ENCODE peak calls at places on chromosomes 1 and 21, in seven cellular contexts. One of them, this sample, is unnamed.
A peak's percentile ranks its signal among the peaks of the same experiment; 100 is the strongest.

GRCh38 chr1:21703318-21703963 is 34.3 kb upstream of the RAP1GAP start:
- DNase-seq in tibial nerve: no peak
- DNase-seq in breast epithelium: no peak
- DNase-seq in uterus: no peak
- DNase-seq in body of pancreas: no peak
- DNase-seq in Peyer's patch: no peak
- DNase-seq in IMR-90: peak; percentile 88
- DNase-seq in this sample: no peak

GRCh38 chr1:70767377-70767776 is 280.2 kb downstream of the PTGER3 start:
- DNase-seq in tibial nerve: no peak
- DNase-seq in breast epithelium: no peak
- DNase-seq in uterus: no peak
- DNase-seq in body of pancreas: no peak
- DNase-seq in Peyer's patch: no peak
- DNase-seq in IMR-90: peak; percentile 11
- DNase-seq in this sample: no peak

GRCh38 chr1:227521782-227522181 is 41.6 kb upstream of the ZNF678 start:
- DNase-seq in tibial nerve: no peak
- DNase-seq in breast epithelium: no peak
- DNase-seq in uterus: no peak
- DNase-seq in body of pancreas: no peak
- DNase-seq in Peyer's patch: no peak
- DNase-seq in IMR-90: no peak
- DNase-seq in this sample: no peak

GRCh38 chr1:246647513-246647912 is 76.7 kb upstream of the SCCPDH start:
- DNase-seq in tibial nerve: no peak
- DNase-seq in breast epithelium: no peak
- DNase-seq in uterus: no peak
- DNase-seq in body of pancreas: no peak
- DNase-seq in Peyer's patch: no peak
- DNase-seq in IMR-90: peak; percentile 60
- DNase-seq in this sample: no peak

GRCh38 chr1:181646723-181647122 is 163.4 kb downstream of the CACNA1E start:
- DNase-seq in tibial nerve: no peak
- DNase-seq in breast epithelium: no peak
- DNase-seq in uterus: no peak
- DNase-seq in body of pancreas: no peak
- DNase-seq in Peyer's patch: no peak
- DNase-seq in IMR-90: no peak
- DNase-seq in this sample: no peak

GRCh38 chr1:197614916-197615692 is 160.2 kb downstream of the DENND1B start:
- DNase-seq in tibial nerve: peak; percentile 11
- DNase-seq in breast epithelium: no peak
- DNase-seq in uterus: no peak
- DNase-seq in body of pancreas: peak; percentile 37
- DNase-seq in Peyer's patch: no peak
- DNase-seq in IMR-90: peak; percentile 51
- DNase-seq in this sample: peak; percentile 25

GRCh38 chr1:1146026-1146425 is 27.7 kb upstream of the TTLL10 start:
- DNase-seq in tibial nerve: no peak
- DNase-seq in breast epithelium: no peak
- DNase-seq in uterus: no peak
- DNase-seq in body of pancreas: no peak
- DNase-seq in Peyer's patch: no peak
- DNase-seq in IMR-90: no peak
- DNase-seq in this sample: no peak

GRCh38 chr1:155729031-155729898 is 40.4 kb downstream of the DAP3 start:
- DNase-seq in tibial nerve: peak; percentile 76
- DNase-seq in breast epithelium: peak; percentile 53
- DNase-seq in uterus: peak; percentile 39
- DNase-seq in body of pancreas: peak; percentile 54
- DNase-seq in Peyer's patch: peak; percentile 30
- DNase-seq in IMR-90: peak; percentile 69
- DNase-seq in this sample: peak; percentile 60

GRCh38 chr1:150562384-150563339 is 13.5 kb downstream of the ADAMTSL4 start:
- DNase-seq in tibial nerve: no peak
- DNase-seq in breast epithelium: no peak
- DNase-seq in uterus: peak; percentile 54
- DNase-seq in body of pancreas: no peak
- DNase-seq in Peyer's patch: peak; percentile 97
- DNase-seq in IMR-90: no peak
- DNase-seq in this sample: peak; percentile 51

GRCh38 chr1:222777977-222778376 is 36.9 kb upstream of the DISP1 start:
- DNase-seq in tibial nerve: peak; percentile 49
- DNase-seq in breast epithelium: no peak
- DNase-seq in uterus: no peak
- DNase-seq in body of pancreas: no peak
- DNase-seq in Peyer's patch: no peak
- DNase-seq in IMR-90: peak; percentile 28
- DNase-seq in this sample: no peak

GRCh38 chr21:32073190-32073589 is 200.4 kb downstream of the HUNK start:
- DNase-seq in tibial nerve: no peak
- DNase-seq in breast epithelium: no peak
- DNase-seq in uterus: no peak
- DNase-seq in body of pancreas: no peak
- DNase-seq in Peyer's patch: no peak
- DNase-seq in IMR-90: no peak
- DNase-seq in this sample: no peak

GRCh38 chr1:14737561-14738094 is 139.1 kb downstream of the KAZN start:
- DNase-seq in tibial nerve: no peak
- DNase-seq in breast epithelium: peak; percentile 58
- DNase-seq in uterus: no peak
- DNase-seq in body of pancreas: no peak
- DNase-seq in Peyer's patch: no peak
- DNase-seq in IMR-90: no peak
- DNase-seq in this sample: no peak

GRCh38 chr1:154945160-154945961 is 8.8 kb upstream of the PMVK start:
- DNase-seq in tibial nerve: no peak
- DNase-seq in breast epithelium: no peak
- DNase-seq in uterus: no peak
- DNase-seq in body of pancreas: no peak
- DNase-seq in Peyer's patch: no peak
- DNase-seq in IMR-90: no peak
- DNase-seq in this sample: no peak

GRCh38 chr1:53395671-53396215 is 63.5 kb upstream of the DMRTB1 start:
- DNase-seq in tibial nerve: no peak
- DNase-seq in breast epithelium: no peak
- DNase-seq in uterus: no peak
- DNase-seq in body of pancreas: no peak
- DNase-seq in Peyer's patch: no peak
- DNase-seq in IMR-90: no peak
- DNase-seq in this sample: no peak

GRCh38 chr1:147334292-147334691 is 91.8 kb downstream of the CHD1L start:
- DNase-seq in tibial nerve: no peak
- DNase-seq in breast epithelium: no peak
- DNase-seq in uterus: no peak
- DNase-seq in body of pancreas: no peak
- DNase-seq in Peyer's patch: no peak
- DNase-seq in IMR-90: no peak
- DNase-seq in this sample: no peak

GRCh38 chr1:30847358-30847972 is 61.1 kb downstream of the SDC3 start:
- DNase-seq in tibial nerve: peak; percentile 66
- DNase-seq in breast epithelium: peak; percentile 80
- DNase-seq in uterus: peak; percentile 76
- DNase-seq in body of pancreas: peak; percentile 72
- DNase-seq in Peyer's patch: no peak
- DNase-seq in IMR-90: peak; percentile 79
- DNase-seq in this sample: peak; percentile 74

GRCh38 chr1:30319765-30320580 is 403.4 kb downstream of the MATN1 start:
- DNase-seq in tibial nerve: no peak
- DNase-seq in breast epithelium: no peak
- DNase-seq in uterus: no peak
- DNase-seq in body of pancreas: no peak
- DNase-seq in Peyer's patch: no peak
- DNase-seq in IMR-90: no peak
- DNase-seq in this sample: peak; percentile 7

DNA sequence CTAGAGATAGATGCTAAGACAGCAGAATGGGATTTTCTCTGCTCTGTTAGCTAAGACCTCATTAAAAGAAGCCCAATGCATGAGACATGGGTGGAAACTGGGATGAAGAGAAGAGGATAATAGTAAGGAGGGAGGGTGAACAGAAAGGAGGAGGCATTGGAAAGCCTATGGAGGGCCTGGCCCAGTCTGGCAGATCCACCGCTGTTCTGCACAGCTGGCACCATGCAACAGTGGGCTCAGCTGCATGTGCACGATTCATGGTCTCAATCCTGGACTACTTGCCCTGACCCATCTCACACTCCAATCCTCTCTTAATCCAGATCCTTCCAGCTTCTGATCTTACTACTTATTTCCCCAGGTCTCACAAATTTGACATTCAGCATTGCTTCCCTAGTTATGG is 2.2 kb downstream of the PHC2 start:
- DNase-seq in tibial nerve: no peak
- DNase-seq in breast epithelium: no peak
- DNase-seq in uterus: no peak
- DNase-seq in body of pancreas: no peak
- DNase-seq in Peyer's patch: no peak
- DNase-seq in IMR-90: no peak
- DNase-seq in this sample: no peak
- H3K27ac ChIP-seq in tibial nerve: no peak overlapping the region
- H3K27ac ChIP-seq in breast epithelium: no peak overlapping the region
- H3K27ac ChIP-seq in uterus: no peak overlapping the region
- H3K27ac ChIP-seq in body of pancreas: no peak overlapping the region
- H3K27ac ChIP-seq in Peyer's patch: no peak overlapping the region
- H3K27ac ChIP-seq in IMR-90: no peak overlapping the region
- H3K27ac ChIP-seq in this sample: no peak overlapping the region

GRCh38 chr1:179870870-179871269 is 6.7 kb downstream of the TOR1AIP2 start:
- DNase-seq in tibial nerve: no peak
- DNase-seq in breast epithelium: no peak
- DNase-seq in uterus: no peak
- DNase-seq in body of pancreas: no peak
- DNase-seq in Peyer's patch: no peak
- DNase-seq in IMR-90: no peak
- DNase-seq in this sample: no peak

GRCh38 chr1:179871940-179872339 is 5.7 kb downstream of the TOR1AIP2 start:
- DNase-seq in tibial nerve: no peak
- DNase-seq in breast epithelium: no peak
- DNase-seq in uterus: no peak
- DNase-seq in body of pancreas: no peak
- DNase-seq in Peyer's patch: no peak
- DNase-seq in IMR-90: no peak
- DNase-seq in this sample: no peak

GRCh38 chr1:179865377-179865776 is 12.2 kb downstream of the TOR1AIP2 start:
- DNase-seq in tibial nerve: no peak
- DNase-seq in breast epithelium: no peak
- DNase-seq in uterus: no peak
- DNase-seq in body of pancreas: no peak
- DNase-seq in Peyer's patch: no peak
- DNase-seq in IMR-90: no peak
- DNase-seq in this sample: no peak

GRCh38 chr1:179866616-179867015 is 11.0 kb downstream of the TOR1AIP2 start:
- DNase-seq in tibial nerve: no peak
- DNase-seq in breast epithelium: no peak
- DNase-seq in uterus: no peak
- DNase-seq in body of pancreas: no peak
- DNase-seq in Peyer's patch: no peak
- DNase-seq in IMR-90: no peak
- DNase-seq in this sample: no peak

DNA sequence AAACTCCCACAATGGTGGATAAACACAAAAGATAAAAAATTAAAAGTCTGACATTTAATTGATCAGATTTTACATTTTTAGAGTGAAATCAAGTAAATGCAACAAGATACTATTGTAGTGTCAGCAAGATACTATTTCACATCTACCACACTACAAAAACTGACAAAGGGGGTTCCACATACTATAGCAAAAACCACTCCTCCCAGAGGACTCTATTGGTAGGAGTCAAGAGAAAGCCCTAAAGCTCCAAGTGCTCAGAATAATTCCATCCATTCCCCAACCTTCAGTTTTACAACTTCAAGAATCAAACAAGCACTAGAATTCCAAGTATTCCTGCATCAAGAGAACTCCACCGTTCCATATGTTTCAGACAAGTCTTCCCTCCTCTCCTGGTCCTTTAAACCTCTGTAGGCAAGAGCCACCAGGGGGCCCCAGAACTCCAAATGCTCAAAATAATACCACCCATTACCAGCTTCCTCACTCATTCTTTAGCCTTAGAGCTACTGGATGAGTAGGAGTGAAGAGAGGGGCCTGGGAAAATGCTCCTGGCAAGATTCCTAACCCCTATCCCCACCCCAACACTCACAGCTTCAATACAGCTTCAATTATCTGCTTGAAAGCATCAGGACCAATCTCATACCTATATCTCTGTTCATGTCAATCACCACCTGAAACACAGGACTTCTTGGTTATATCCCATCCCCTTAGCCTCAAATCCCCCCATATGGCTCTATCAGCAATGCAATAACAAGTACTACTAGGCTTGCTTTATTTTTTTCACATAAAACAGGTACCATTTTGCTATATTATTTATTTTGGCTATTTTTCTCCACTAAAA is 9.9 kb downstream of the TOR1AIP2 start:
- DNase-seq in tibial nerve: peak; percentile 49
- DNase-seq in breast epithelium: no peak
- DNase-seq in uterus: no peak
- DNase-seq in body of pancreas: peak; percentile 68
- DNase-seq in Peyer's patch: peak; percentile 43
- DNase-seq in IMR-90: peak; percentile 50
- DNase-seq in this sample: peak; percentile 65
- TF ChIP-seq POLR2A in tibial nerve: no peak
- TF ChIP-seq POLR2A in breast epithelium: no peak
- TF ChIP-seq POLR2A in uterus: no peak
- TF ChIP-seq POLR2A in body of pancreas: no peak
- TF ChIP-seq POLR2A in Peyer's patch: no peak
- TF ChIP-seq POLR2A in IMR-90: no peak
- TF ChIP-seq POLR2A in this sample: no peak

GRCh38 chr1:231602675-231602984 is 24.0 kb upstream of the DISC1 start:
- DNase-seq in tibial nerve: no peak
- DNase-seq in breast epithelium: no peak
- DNase-seq in uterus: no peak
- DNase-seq in body of pancreas: no peak
- DNase-seq in Peyer's patch: no peak
- DNase-seq in IMR-90: no peak
- DNase-seq in this sample: no peak
- H3K27ac ChIP-seq in tibial nerve: no peak overlapping the region
- H3K27ac ChIP-seq in breast epithelium: no peak overlapping the region
- H3K27ac ChIP-seq in uterus: no peak overlapping the region
- H3K27ac ChIP-seq in body of pancreas: no peak overlapping the region
- H3K27ac ChIP-seq in Peyer's patch: no peak overlapping the region
- H3K27ac ChIP-seq in IMR-90: no peak overlapping the region
- H3K27ac ChIP-seq in this sample: no peak overlapping the region

DNA sequence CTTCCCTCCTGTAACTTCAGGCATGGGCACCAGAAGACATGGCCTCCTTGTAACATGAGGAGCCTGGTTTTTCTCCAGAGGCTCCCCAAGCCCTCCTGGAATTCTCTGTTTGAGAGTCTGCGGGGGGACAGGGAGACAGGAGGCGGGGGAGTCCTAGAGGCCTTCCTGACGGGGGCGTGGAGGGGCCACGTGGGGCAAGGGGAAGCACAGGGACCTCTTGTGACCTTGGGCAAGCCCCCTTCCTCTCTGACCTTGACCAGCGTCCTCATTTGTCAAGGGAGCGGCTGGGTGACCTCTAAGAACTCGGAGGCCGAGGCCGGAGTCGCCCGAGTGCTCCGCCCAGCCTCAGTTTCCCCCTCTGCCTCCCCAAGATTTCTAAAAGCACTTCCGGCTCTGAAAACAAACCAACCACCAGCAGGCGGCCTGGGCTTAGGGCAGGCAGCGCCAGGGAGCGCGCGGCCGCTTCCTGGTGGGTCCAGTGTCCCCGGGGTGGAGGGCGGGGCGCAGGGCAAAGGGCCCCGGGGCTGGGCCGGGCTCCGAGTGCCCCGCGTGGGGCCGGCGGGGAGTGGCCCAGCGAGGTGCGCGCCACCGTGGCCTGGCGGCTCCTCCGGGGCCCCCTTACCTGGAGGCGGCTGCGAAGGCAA is 361 bp downstream of the TMCO4 start:
- DNase-seq in tibial nerve: peak; percentile 27
- DNase-seq in breast epithelium: peak; percentile 67
- DNase-seq in uterus: peak; percentile 45
- DNase-seq in body of pancreas: peak; percentile 78
- DNase-seq in Peyer's patch: peak; percentile 74
- DNase-seq in IMR-90: peak; percentile 37
- DNase-seq in this sample: peak; percentile 84
- TF ChIP-seq POLR2A in tibial nerve: no peak
- TF ChIP-seq POLR2A in breast epithelium: no peak
- TF ChIP-seq POLR2A in uterus: no peak
- TF ChIP-seq POLR2A in body of pancreas: peak; percentile 33
- TF ChIP-seq POLR2A in Peyer's patch: peak; percentile 71
- TF ChIP-seq POLR2A in IMR-90: no peak
- TF ChIP-seq POLR2A in this sample: no peak

This sample was measured in stomach.